ENCODE peak calls at places on chromosomes 11 and 22, in eight cellular contexts. L, C, M, Q, X, B, K and E are unnamed samples.

GRCh38 chr11:118527109-118527508 is at the start of gene TTC36:
- DNase-seq in M (no peak), K (no peak), C (no peak), Q (no peak), B (no peak), L (no peak), X (no peak), E (no peak)

GRCh38 chr22:19176175-19176630 is 2.3 kb downstream of the SLC25A1 start:
- DNase-seq in B (no peak), C (peak; percentile 13), X (no peak), Q (no peak), M (peak; percentile 63), K (no peak), L (no peak), E (peak; percentile 54)

GRCh38 chr11:1732421-1733008 is 17.9 kb downstream of the IFITM10 start:
- DNase-seq in Q (no peak), K (no peak), C (no peak), M (no peak), B (no peak), L (no peak), X (no peak), E (no peak)

GRCh38 chr11:130832571-130833432 is 83.5 kb downstream of the SNX19 start:
- DNase-seq in L (no peak), K (no peak), B (no peak), M (no peak), X (no peak), Q (no peak), C (no peak), E (no peak)

GRCh38 chr11:121347094-121347493 is 54.5 kb downstream of the SC5D start:
- DNase-seq in C (no peak), M (no peak), L (no peak), K (no peak), X (no peak), B (no peak), Q (no peak), E (no peak)

GRCh38 chr22:16975155-16975885 is 32.7 kb downstream of the GAB4 start:
- DNase-seq in K (no peak), B (no peak), X (no peak), M (peak; percentile 39), C (no peak), L (no peak), Q (no peak), E (no peak)

GRCh38 chr22:42682113-42682851 is 33.1 kb upstream of the CYB5R3 start:
- DNase-seq in X (no peak), M (no peak), Q (no peak), L (no peak), K (no peak), C (no peak), B (no peak), E (no peak)

GRCh38 chr11:120746836-120747609 is 235.5 kb downstream of the GRIK4 start:
- DNase-seq in M (no peak), K (no peak), Q (no peak), X (no peak), L (no peak), C (no peak), B (no peak), E (no peak)

GRCh38 chr11:63573881-63574855 is 11.0 kb upstream of the PLAAT2 start:
- DNase-seq in L (peak; percentile 29), B (no peak), Q (peak; percentile 70), M (no peak), C (no peak), K (peak; percentile 80), X (no peak), E (peak; percentile 67)

GRCh38 chr22:38243007-38243775 is 29.6 kb downstream of the TMEM184B start:
- DNase-seq in K (no peak), Q (peak; percentile 71), C (peak; percentile 65), X (no peak), M (no peak), B (no peak), L (no peak), E (peak; percentile 82)

GRCh38 chr11:17848709-17849108 is 114.1 kb downstream of the KCNC1 start:
- DNase-seq in C (no peak), X (no peak), B (no peak), M (no peak), Q (no peak), L (no peak), K (no peak), E (no peak)

GRCh38 chr11:121494355-121495099 is 41.8 kb upstream of the SORL1-AS1 start:
- DNase-seq in M (peak; percentile 63), K (no peak), C (no peak), Q (no peak), B (peak; percentile 9), X (no peak), L (no peak), E (no peak)

GRCh38 chr22:30015846-30016245 is 64.4 kb upstream of the HORMAD2 start:
- DNase-seq in K (no peak), C (no peak), M (no peak), X (no peak), L (no peak), B (no peak), Q (no peak), E (no peak)

GRCh38 chr11:42521994-42522393 is 789.8 kb upstream of the API5 start:
- DNase-seq in B (no peak), K (no peak), M (no peak), X (no peak), L (no peak), Q (no peak), C (peak; percentile 13), E (no peak)

DNA sequence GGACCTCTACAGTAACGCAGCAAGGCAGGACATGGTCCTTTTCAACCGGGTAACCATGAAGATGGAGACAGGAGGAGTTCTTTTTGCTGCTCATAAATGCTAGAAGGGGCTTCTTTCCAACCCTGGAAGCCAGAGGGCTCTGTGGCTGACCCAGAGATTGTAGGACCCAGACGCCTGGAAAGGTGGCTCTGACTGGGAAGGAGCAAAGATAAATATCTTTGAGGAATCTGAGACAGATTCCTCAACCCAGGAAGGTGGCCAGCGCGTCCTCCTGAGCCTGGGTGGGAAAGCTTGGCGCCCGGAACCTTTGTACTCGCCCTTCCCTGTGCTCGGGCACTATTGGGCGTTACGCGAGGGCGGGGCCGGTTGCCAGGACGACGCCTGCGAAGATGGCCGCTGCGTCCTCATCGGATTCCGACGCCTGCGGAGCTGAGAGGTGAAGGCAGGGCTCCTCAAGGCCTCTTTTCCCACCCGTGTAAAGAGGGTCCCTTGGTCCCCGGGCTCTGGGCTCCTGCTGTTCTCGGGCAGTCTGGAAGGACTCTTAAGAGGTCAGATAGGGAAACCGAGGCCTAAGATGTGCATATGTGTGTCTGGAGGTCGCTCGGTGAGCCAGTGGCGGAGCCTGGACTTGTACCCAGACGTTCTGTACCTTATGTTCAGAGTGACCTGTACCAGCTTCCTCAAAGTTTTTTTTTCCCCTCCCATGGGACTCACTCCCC is at the start of gene BBS1:
- DNase-seq in X (peak; percentile 93), M (peak; percentile 96), B (no peak), L (peak; percentile 84), K (peak; percentile 93), Q (peak; percentile 90), C (peak; percentile 94), E (peak; percentile 92)
- TF ChIP-seq CTCF in X (no peak), M (no peak), B (peak; percentile 12), L (no peak), K (no peak), Q (no peak), C (no peak), E (no peak)

DNA sequence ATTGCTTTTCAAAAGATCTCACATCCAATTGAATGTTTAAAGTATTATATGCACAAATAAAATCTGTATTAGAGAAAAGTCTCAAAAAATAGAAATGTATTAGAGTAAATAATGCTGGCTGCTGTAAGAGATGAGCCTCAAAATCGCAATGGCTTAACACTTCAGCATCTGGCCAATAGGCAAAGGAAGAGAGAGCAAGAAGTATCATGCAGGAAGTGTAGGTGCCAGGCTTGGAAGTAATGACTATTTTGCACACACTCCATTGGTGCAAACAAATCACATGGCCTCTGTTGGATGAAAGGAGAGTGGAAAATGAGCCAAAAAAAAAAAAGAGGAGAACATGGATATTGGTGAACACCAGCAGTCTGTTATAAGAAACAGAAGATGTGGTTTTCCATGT is 193.0 kb upstream of the E2F8 start:
- DNase-seq in Q (no peak), C (no peak), L (no peak), K (no peak), B (no peak), X (no peak), M (no peak), E (no peak)
- H3K4me1 ChIP-seq in Q (peaks cover 31% of the 10 kb centered on the region), C (peaks cover 45% of the 10 kb centered on the region), L (no peaks in the 10 kb centered on the region), K (no peaks in the 10 kb centered on the region), B (no peaks in the 10 kb centered on the region), X (peaks cover 9% of the 10 kb centered on the region), M (no peaks in the 10 kb centered on the region), E (no peaks in the 10 kb centered on the region)

DNA sequence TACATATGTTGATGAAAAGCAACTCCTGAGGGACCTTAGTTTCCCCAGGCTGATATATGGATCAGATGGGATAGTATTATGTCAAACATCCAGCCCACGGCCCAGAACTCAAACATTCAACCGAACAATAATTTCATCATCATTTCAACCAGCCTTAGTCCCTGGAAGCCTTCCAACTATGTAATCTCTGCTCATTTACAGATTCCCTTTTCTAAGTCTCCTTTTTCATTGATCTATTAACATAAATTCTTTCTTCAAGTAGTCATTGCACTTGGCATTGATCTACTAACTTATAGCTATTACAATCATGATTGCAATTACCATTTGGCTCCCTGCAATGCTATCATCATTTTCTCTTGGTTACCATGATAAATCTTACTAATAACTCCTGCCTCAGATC is 175.0 kb downstream of the RRAS2 start:
- DNase-seq in Q (no peak), B (no peak), C (no peak), K (no peak), M (no peak), X (no peak), L (no peak), E (no peak)
- H3K4me3 ChIP-seq in Q (no peak overlapping the region), B (no peak overlapping the region), C (no peak overlapping the region), K (no peak overlapping the region), M (no peak overlapping the region), X (no peak overlapping the region), L (no peak overlapping the region), E (no peak overlapping the region)

GRCh38 chr11:78416285-78417174 is 1.1 kb downstream of the GAB2 start:
- DNase-seq in Q (peak; percentile 81), X (peak; percentile 93), C (peak; percentile 89), B (no peak), L (peak; percentile 77), K (peak; percentile 95), M (peak; percentile 93), E (peak; percentile 82)
- TF ChIP-seq CTCF in Q (peak; percentile 51), X (peak; percentile 56), C (peak; percentile 68), B (peak; percentile 48), L (peak; percentile 65), K (peak; percentile 14), M (peak; percentile 73), E (peak; percentile 38)

DNA sequence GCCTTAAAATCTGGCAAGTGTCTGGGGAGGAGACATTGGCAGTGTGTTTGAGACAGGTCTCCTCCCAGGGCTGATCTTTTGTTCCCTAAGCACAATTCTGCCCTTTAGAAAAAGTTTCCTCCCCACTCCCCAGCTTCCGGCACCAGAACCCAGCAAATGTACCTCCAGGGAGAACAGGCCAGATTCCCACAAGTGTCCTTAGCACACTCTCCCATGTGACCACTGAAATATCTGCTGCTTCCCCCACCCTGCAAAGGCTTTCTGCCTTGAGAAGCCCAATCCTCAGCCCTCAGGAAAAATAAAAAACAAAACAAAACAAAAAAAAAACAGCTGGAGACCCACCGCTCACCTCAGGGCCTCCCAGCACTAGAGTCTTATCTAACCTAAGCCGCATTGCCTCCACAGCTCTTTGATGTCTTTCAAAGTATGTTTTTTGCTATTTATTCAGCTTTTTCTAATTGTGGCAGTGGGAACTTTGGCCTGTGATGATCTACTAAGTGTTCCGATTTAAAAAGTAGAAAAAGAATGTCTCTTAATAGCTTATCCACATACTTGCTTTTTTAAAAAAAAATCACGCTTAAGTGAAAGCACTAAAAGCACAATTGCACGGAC is 29.0 kb upstream of the FBLN1 start:
- DNase-seq in C (peak; percentile 27), B (no peak), M (no peak), K (no peak), Q (no peak), X (peak; percentile 6), L (no peak), E (no peak)
- H3K4me1 ChIP-seq in C (peaks cover 39% of the 10 kb centered on the region), B (peaks cover 84% of the 10 kb centered on the region), M (peaks cover 3% of the 10 kb centered on the region), K (no peaks in the 10 kb centered on the region), Q (no peaks in the 10 kb centered on the region), X (no peaks in the 10 kb centered on the region), L (no peaks in the 10 kb centered on the region), E (no peaks in the 10 kb centered on the region)